ENCODE peak calls at places on chromosome 5, in seven cellular contexts. G is neuronal stem cell, M is upper lobe of right lung, L is A673, Y is vagina, K is upper lobe of left lung, X is sigmoid colon. Z is an unnamed sample.

GRCh38 chr5:37840036-37840909 is at the start of gene GDNF:
- DNase-seq in G (no peak), M (peak; percentile 61), L (peak; percentile 57), Y (no peak), K (no peak), X (peak; percentile 91), Z (peak; percentile 43)

GRCh38 chr5:139745121-139745799 is 50.3 kb upstream of the PSD2 start:
- DNase-seq in G (no peak), M (no peak), L (peak; percentile 95), Y (no peak), K (no peak), X (peak; percentile 76), Z (no peak)

GRCh38 chr5:23840083-23840482 is 332.7 kb downstream of the PRDM9 start:
- DNase-seq in G (no peak), M (no peak), L (no peak), Y (no peak), K (no peak), X (no peak), Z (no peak)

GRCh38 chr5:171715551-171715950 is 70.1 kb upstream of the SMIM23 start:
- DNase-seq in G (no peak), M (no peak), L (no peak), Y (no peak), K (no peak), X (no peak), Z (no peak)

GRCh38 chr5:157177935-157178334 is 2.7 kb upstream of the ITK start:
- DNase-seq in G (no peak), M (no peak), L (no peak), Y (no peak), K (no peak), X (no peak), Z (no peak)

GRCh38 chr5:4700082-4700481 is 440.0 kb upstream of the ADAMTS16 start:
- DNase-seq in G (peak; percentile 71), M (peak; percentile 85), L (peak; percentile 50), Y (no peak), K (peak; percentile 90), X (no peak), Z (peak; percentile 23)

GRCh38 chr5:176415240-176416122 is 858 bp downstream of the CLTB start:
- DNase-seq in G (no peak), M (peak; percentile 66), L (peak; percentile 18), Y (no peak), K (peak; percentile 28), X (peak; percentile 81), Z (no peak)

GRCh38 chr5:137580030-137580429 is 80.9 kb upstream of the SPOCK1 start:
- DNase-seq in G (no peak), M (no peak), L (no peak), Y (no peak), K (no peak), X (no peak), Z (no peak)

GRCh38 chr5:25713259-25713658 is 1068.5 kb upstream of the CDH10 start:
- DNase-seq in G (no peak), M (no peak), L (no peak), Y (no peak), K (no peak), X (no peak), Z (no peak)

GRCh38 chr5:15914603-15915002 is 265.0 kb downstream of the MARCHF11 start:
- DNase-seq in G (no peak), M (no peak), L (no peak), Y (no peak), K (no peak), X (no peak), Z (no peak)

GRCh38 chr5:141672856-141673813 is 8.9 kb downstream of the ARAP3 start:
- DNase-seq in G (no peak), M (no peak), L (peak; percentile 82), Y (no peak), K (no peak), X (no peak), Z (no peak)

GRCh38 chr5:77850536-77851228 is 74.5 kb upstream of the TBCA start:
- DNase-seq in G (peak; percentile 30), M (no peak), L (no peak), Y (no peak), K (no peak), X (no peak), Z (no peak)

GRCh38 chr5:31470608-31471007 is 61.3 kb downstream of the DROSHA start:
- DNase-seq in G (no peak), M (no peak), L (peak; percentile 57), Y (no peak), K (peak; percentile 28), X (peak; percentile 74), Z (peak; percentile 53)

GRCh38 chr5:39702928-39703327 is 278.1 kb upstream of the DAB2 start:
- DNase-seq in G (no peak), M (no peak), L (no peak), Y (no peak), K (no peak), X (no peak), Z (no peak)

GRCh38 chr5:132657676-132658382 is at the start of gene IL13:
- DNase-seq in G (no peak), M (no peak), L (no peak), Y (no peak), K (no peak), X (no peak), Z (no peak)

GRCh38 chr5:168943999-168944398 is 356.9 kb downstream of the SLIT3 start:
- DNase-seq in G (peak; percentile 48), M (no peak), L (peak; percentile 56), Y (no peak), K (no peak), X (no peak), Z (no peak)

GRCh38 chr5:113169720-113170119 is 193.1 kb downstream of the DCP2 start:
- DNase-seq in G (no peak), M (no peak), L (no peak), Y (no peak), K (no peak), X (no peak), Z (no peak)

GRCh38 chr5:81397169-81397568 is 3.2 kb upstream of the ACOT12 start:
- DNase-seq in G (no peak), M (no peak), L (peak; percentile 79), Y (no peak), K (no peak), X (no peak), Z (no peak)

GRCh38 chr5:148499461-148499860 is 115.7 kb downstream of the FBXO38 start:
- DNase-seq in G (no peak), M (no peak), L (no peak), Y (no peak), K (no peak), X (no peak), Z (no peak)

GRCh38 chr5:132095077-132095744 is 21.6 kb downstream of the CSF2 start:
- DNase-seq in G (no peak), M (no peak), L (no peak), Y (no peak), K (no peak), X (no peak), Z (no peak)

GRCh38 chr5:88939300-88939699 is 56.3 kb upstream of the MEF2C start:
- DNase-seq in G (no peak), M (no peak), L (no peak), Y (no peak), K (no peak), X (no peak), Z (no peak)

GRCh38 chr5:96661841-96662724 is at the start of gene CAST:
- DNase-seq in G (peak; percentile 84), M (peak; percentile 98), L (peak; percentile 59), Y (no peak), K (peak; percentile 99), X (peak; percentile 98), Z (peak; percentile 92)
- H3K4me1 ChIP-seq in G (peaks cover 11% of the 10 kb centered on the region), M (peaks cover 19% of the 10 kb centered on the region), L (no peaks in the 10 kb centered on the region), Y (peaks cover 43% of the 10 kb centered on the region), K (peaks cover 38% of the 10 kb centered on the region), X (peaks cover 25% of the 10 kb centered on the region), Z (no peaks in the 10 kb centered on the region)

GRCh38 chr5:41956943-41957342 is 31.9 kb downstream of the FBXO4 start:
- DNase-seq in G (no peak), M (no peak), L (no peak), Y (no peak), K (no peak), X (no peak), Z (no peak)
- H3K9me3 ChIP-seq in G (no peaks in the 10 kb centered on the region), M (no peaks in the 10 kb centered on the region), L (peaks cover 5% of the 10 kb centered on the region), Y (peaks cover 18% of the 10 kb centered on the region), K (peaks cover 11% of the 10 kb centered on the region), X (peaks cover 12% of the 10 kb centered on the region), Z (peaks cover 12% of the 10 kb centered on the region)

GRCh38 chr5:66527478-66527877 is 68.7 kb upstream of the MAST4 start:
- DNase-seq in G (no peak), M (no peak), L (no peak), Y (no peak), K (no peak), X (no peak), Z (no peak)
- H3K4me1 ChIP-seq in G (no peaks in the 10 kb centered on the region), M (no peaks in the 10 kb centered on the region), L (no peaks in the 10 kb centered on the region), Y (no peaks in the 10 kb centered on the region), K (no peaks in the 10 kb centered on the region), X (no peaks in the 10 kb centered on the region), Z (no peaks in the 10 kb centered on the region)

GRCh38 chr5:34924462-34924765 is 4.9 kb upstream of the DNAJC21 start:
- DNase-seq in G (no peak), M (no peak), L (no peak), Y (no peak), K (no peak), X (no peak), Z (no peak)
- H3K9me3 ChIP-seq in G (no peaks in the 10 kb centered on the region), M (no peaks in the 10 kb centered on the region), L (no peaks in the 10 kb centered on the region), Y (no peaks in the 10 kb centered on the region), K (no peaks in the 10 kb centered on the region), X (no peaks in the 10 kb centered on the region), Z (no peaks in the 10 kb centered on the region)

GRCh38 chr5:177490311-177490991 is 7.0 kb downstream of the PDLIM7 start:
- DNase-seq in G (no peak), M (no peak), L (peak; percentile 69), Y (no peak), K (no peak), X (peak; percentile 90), Z (no peak)

GRCh38 chr5:177489119-177489716 is 8.2 kb downstream of the PDLIM7 start:
- DNase-seq in G (no peak), M (no peak), L (no peak), Y (no peak), K (no peak), X (no peak), Z (no peak)

GRCh38 chr5:177487144-177487543 is 10.3 kb downstream of the PDLIM7 start:
- DNase-seq in G (no peak), M (no peak), L (no peak), Y (no peak), K (no peak), X (no peak), Z (no peak)

GRCh38 chr5:177486256-177486655 is 11.1 kb downstream of the PDLIM7 start:
- DNase-seq in G (no peak), M (no peak), L (no peak), Y (no peak), K (no peak), X (no peak), Z (no peak)

GRCh38 chr5:177487975-177488374 is 9.4 kb downstream of the PDLIM7 start:
- DNase-seq in G (no peak), M (no peak), L (no peak), Y (no peak), K (no peak), X (no peak), Z (no peak)
- H3K4me1 ChIP-seq in G (peaks cover 7% of the 10 kb centered on the region), M (no peaks in the 10 kb centered on the region), L (peaks cover 26% of the 10 kb centered on the region), Y (peaks cover 8% of the 10 kb centered on the region), K (peaks cover 9% of the 10 kb centered on the region), X (peaks cover 97% of the 10 kb centered on the region), Z (peaks cover 15% of the 10 kb centered on the region)

DNA sequence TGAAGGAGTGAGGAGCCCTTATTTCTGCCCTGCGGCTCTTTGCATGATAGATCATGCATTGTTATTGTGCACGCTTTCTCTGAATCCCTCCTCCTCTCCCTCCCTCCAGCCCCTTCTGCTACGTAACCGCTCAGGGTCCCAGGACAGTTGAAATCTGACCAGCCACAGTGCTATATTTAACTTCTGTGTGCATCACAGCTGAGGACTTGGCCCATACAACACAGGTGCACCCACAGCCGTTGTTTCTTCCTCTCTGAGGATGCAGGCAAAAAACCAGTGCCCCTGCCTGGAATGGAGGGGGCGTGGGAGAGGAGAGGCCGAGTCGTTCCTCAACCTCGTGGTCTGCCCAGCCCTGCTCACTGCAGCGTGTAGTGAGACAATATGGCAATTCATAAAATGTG is 335.6 kb upstream of the CLINT1 start:
- DNase-seq in G (no peak), M (no peak), L (no peak), Y (no peak), K (no peak), X (no peak), Z (peak; percentile 37)
- H3K9me3 ChIP-seq in G (no peaks in the 10 kb centered on the region), M (no peaks in the 10 kb centered on the region), L (no peaks in the 10 kb centered on the region), Y (no peaks in the 10 kb centered on the region), K (no peaks in the 10 kb centered on the region), X (no peaks in the 10 kb centered on the region), Z (peaks cover 11% of the 10 kb centered on the region)